ENCODE peak calls at places on chromosomes 7 and 10, in nine cellular contexts. S is adrenal gland, P is spleen, L is transverse colon, V is uterus, C is A549, M is IMR-90, N is body of pancreas, O is right lobe of liver. K is an unnamed sample.

GRCh38 chr10:3850999-3851937 is 66.3 kb upstream of the KLF6 start:
- DNase-seq in O (no peak), L (no peak), S (no peak), M (peak; percentile 85), C (peak; percentile 83), N (no peak), V (no peak), P (no peak), K (no peak)

GRCh38 chr10:105150486-105150885 is 509.4 kb downstream of the SORCS3 start:
- DNase-seq in S (no peak), P (no peak), C (no peak), N (no peak), M (no peak), O (no peak), L (no peak), V (no peak), K (no peak)

GRCh38 chr10:51706225-51706624 is 6.8 kb upstream of the CSTF2T start:
- DNase-seq in M (peak; percentile 84), C (no peak), N (peak; percentile 82), O (no peak), V (peak; percentile 93), S (peak; percentile 82), L (peak; percentile 69), P (no peak), K (no peak)

GRCh38 chr7:44386139-44386913 is 60.9 kb upstream of the CAMK2B start:
- DNase-seq in P (no peak), C (no peak), L (no peak), O (no peak), N (no peak), M (peak; percentile 24), S (no peak), V (no peak), K (no peak)

GRCh38 chr7:3518546-3518945 is 217.5 kb downstream of the SDK1 start:
- DNase-seq in V (no peak), S (no peak), N (no peak), M (no peak), O (no peak), C (no peak), P (no peak), L (no peak), K (no peak)

GRCh38 chr10:4008676-4009382 is 223.8 kb upstream of the KLF6 start:
- DNase-seq in N (no peak), L (no peak), M (peak; percentile 65), O (no peak), S (no peak), C (no peak), V (no peak), P (no peak), K (no peak)

GRCh38 chr7:4789194-4790077 is 14.0 kb downstream of the AP5Z1 start:
- DNase-seq in N (no peak), C (no peak), P (no peak), L (no peak), M (no peak), S (no peak), O (no peak), V (no peak), K (no peak)

GRCh38 chr7:90595801-90596683 is at the start of gene CDK14:
- DNase-seq in L (peak; percentile 81), M (peak; percentile 53), N (peak; percentile 84), O (peak; percentile 91), P (peak; percentile 97), C (peak; percentile 44), S (peak; percentile 82), V (peak; percentile 79), K (peak; percentile 63)

GRCh38 chr10:131492211-131492610 is 180.7 kb upstream of the TCERG1L start:
- DNase-seq in P (no peak), N (no peak), S (no peak), L (no peak), V (no peak), C (no peak), O (no peak), M (no peak), K (no peak)

GRCh38 chr10:112716924-112717348 is 233.1 kb upstream of the TCF7L2 start:
- DNase-seq in L (no peak), O (peak; percentile 31), P (no peak), M (peak; percentile 72), S (peak; percentile 31), V (no peak), C (peak; percentile 86), N (no peak), K (no peak)

GRCh38 chr10:79163663-79163970 is 94.9 kb downstream of the ZMIZ1 start:
- DNase-seq in L (no peak), S (no peak), O (no peak), C (no peak), M (no peak), V (no peak), N (no peak), P (no peak), K (no peak)

GRCh38 chr7:63789378-63790176 is 209.1 kb upstream of the ZNF722 start:
- DNase-seq in O (no peak), M (no peak), V (no peak), S (no peak), L (no peak), N (no peak), P (no peak), C (no peak), K (no peak)

GRCh38 chr7:100598425-100598824 is 3.7 kb upstream of the PCOLCE start:
- DNase-seq in O (no peak), P (no peak), N (no peak), M (peak; percentile 12), S (no peak), V (no peak), C (no peak), L (no peak), K (no peak)

GRCh38 chr10:30491204-30491603 is 57.2 kb downstream of the MAP3K8 start:
- DNase-seq in S (no peak), M (peak; percentile 40), P (no peak), V (no peak), O (no peak), L (no peak), N (no peak), C (no peak), K (no peak)

GRCh38 chr10:46534828-46535524 is 21.5 kb downstream of the GPRIN2 start:
- DNase-seq in N (no peak), L (peak; percentile 5), O (peak; percentile 4), C (peak; percentile 66), P (peak; percentile 69), M (no peak), V (no peak), S (no peak), K (no peak)

GRCh38 chr7:36372156-36372555 is 17.5 kb upstream of the ANLN start:
- DNase-seq in P (no peak), N (no peak), M (no peak), V (no peak), O (no peak), L (no peak), S (no peak), C (no peak), K (no peak)

GRCh38 chr10:60914676-60915075 is 29.3 kb downstream of the RHOBTB1 start:
- DNase-seq in P (no peak), C (no peak), M (peak; percentile 93), N (no peak), L (peak; percentile 44), O (no peak), S (no peak), V (peak; percentile 86), K (no peak)

GRCh38 chr10:121886997-121887622 is 40.7 kb downstream of the ATE1 start:
- DNase-seq in S (peak; percentile 44), C (peak; percentile 78), P (no peak), L (peak; percentile 55), N (peak; percentile 63), V (peak; percentile 36), O (peak; percentile 53), M (peak; percentile 69), K (peak; percentile 62)

GRCh38 chr7:108454674-108455523 is 1.3 kb downstream of the NRCAM start:
- DNase-seq in N (peak; percentile 31), M (no peak), L (no peak), P (peak; percentile 81), V (no peak), C (peak; percentile 64), S (peak; percentile 48), O (no peak), K (no peak)

GRCh38 chr7:27992755-27993478 is 187.7 kb downstream of the JAZF1 start:
- DNase-seq in N (no peak), O (no peak), L (no peak), V (no peak), P (no peak), S (peak; percentile 36), C (no peak), M (no peak), K (no peak)

GRCh38 chr7:66597472-66597871 is 31.2 kb upstream of the KCTD7 start:
- DNase-seq in O (no peak), L (no peak), M (no peak), P (no peak), S (no peak), C (no peak), N (no peak), V (no peak), K (no peak)
- TF ChIP-seq POLR2A in O (no peak), L (no peak), M (no peak), P (no peak), S (no peak), C (no peak), N (no peak), V (no peak), K (no peak)

GRCh38 chr7:102426268-102427031 is 6.9 kb upstream of the ORAI2 start:
- DNase-seq in L (peak; percentile 72), N (no peak), S (no peak), V (no peak), O (no peak), M (no peak), C (no peak), P (peak; percentile 94), K (peak; percentile 28)
- TF ChIP-seq POLR2A in L (no peak), N (no peak), S (no peak), V (no peak), O (no peak), M (no peak), C (no peak), P (no peak), K (peak; percentile 6)

GRCh38 chr10:80408198-80409085 is at the start of gene PRXL2A:
- DNase-seq in S (peak; percentile 82), C (peak; percentile 78), N (peak; percentile 84), L (peak; percentile 89), P (peak; percentile 95), M (no peak), O (peak; percentile 94), V (peak; percentile 78), K (peak; percentile 66)
- TF ChIP-seq POLR2A in S (no peak), C (peak; percentile 71), N (peak; percentile 59), L (peak; percentile 63), P (no peak), M (no peak), O (peak; percentile 64), V (peak; percentile 41), K (no peak)

DNA sequence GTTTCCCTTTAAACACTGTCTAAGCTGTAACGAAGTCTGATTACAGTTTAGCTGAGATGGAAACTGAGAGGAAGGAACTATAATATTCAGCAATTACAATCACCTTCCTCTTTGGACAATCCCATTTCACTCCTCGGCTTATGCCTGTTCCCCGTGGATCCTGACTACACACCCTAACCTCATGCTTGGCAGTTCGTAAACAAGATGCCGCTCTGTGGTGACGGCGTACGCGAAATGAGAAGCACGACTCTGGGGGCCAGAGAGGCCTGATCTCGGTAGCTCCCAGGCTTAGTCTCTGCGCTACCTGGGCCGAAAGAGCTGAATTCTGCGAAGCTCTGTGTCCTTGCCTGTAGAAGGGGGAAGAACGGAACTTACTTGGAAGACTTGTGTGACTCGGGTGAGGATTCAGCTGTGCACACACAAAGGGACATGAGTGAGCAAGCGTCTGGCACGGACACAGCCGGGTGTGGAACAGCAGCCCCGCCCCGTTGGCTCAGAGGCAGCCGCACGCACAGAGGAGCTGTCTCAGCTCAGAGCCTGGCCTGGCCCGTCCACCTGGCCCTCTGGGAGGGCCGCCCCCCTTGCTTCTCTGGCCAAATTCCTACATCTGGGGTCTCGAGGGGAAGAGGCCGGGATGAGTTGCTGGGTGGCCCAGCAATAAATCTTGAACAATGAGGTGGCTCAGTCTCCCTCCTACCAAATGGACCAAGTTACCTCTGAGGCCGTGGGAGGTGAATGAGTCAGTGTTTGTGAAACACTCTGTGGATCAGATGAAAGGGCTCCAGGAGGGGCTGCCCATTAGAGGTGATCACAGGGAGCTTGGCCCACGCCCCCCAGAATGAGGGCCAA is 83.9 kb downstream of the PDGFA start:
- DNase-seq in N (no peak), O (no peak), P (no peak), V (no peak), M (peak; percentile 5), L (peak; percentile 81), S (no peak), C (peak; percentile 61), K (no peak)
- TF ChIP-seq POLR2A in N (no peak), O (no peak), P (no peak), V (no peak), M (no peak), L (no peak), S (no peak), C (no peak), K (no peak)

K was measured in erythroblast.